ENCODE peak calls at places on chromosomes 7 and 10, in five cellular contexts. B is A549, U is HCT116, Q is HL-60, M is HepG2. A is an unnamed sample.

GRCh38 chr10:51999089-51999488 is 299.7 kb upstream of the CSTF2T start:
- DNase-seq in U (no peak), Q (no peak), B (no peak), M (no peak), A (no peak)

GRCh38 chr10:133261726-133262325 is 14.8 kb downstream of the ADAM8 start:
- DNase-seq in B (peak; percentile 70), M (no peak), U (no peak), Q (peak; percentile 65), A (no peak)

GRCh38 chr7:152522551-152522950 is 86.7 kb upstream of the KMT2C start:
- DNase-seq in Q (peak; percentile 2), B (no peak), M (no peak), U (no peak), A (no peak)

GRCh38 chr10:106577266-106577665 is 587.2 kb downstream of the SORCS1 start:
- DNase-seq in M (no peak), U (no peak), Q (no peak), B (no peak), A (peak; percentile 45)

GRCh38 chr10:128035557-128035973 is 90.7 kb downstream of the MKI67 start:
- DNase-seq in Q (peak; percentile 29), U (peak; percentile 21), M (no peak), B (peak; percentile 50), A (peak; percentile 30)

GRCh38 chr7:152341039-152341913 is 94.5 kb downstream of the KMT2C start:
- DNase-seq in U (peak; percentile 44), B (peak; percentile 71), Q (no peak), M (peak; percentile 60), A (peak; percentile 32)

GRCh38 chr10:57638411-57638810 is 629.3 kb downstream of the IPMK start:
- DNase-seq in B (no peak), Q (no peak), U (no peak), M (no peak), A (no peak)

GRCh38 chr10:23994459-23995046 is 214.4 kb upstream of the KIAA1217 start:
- DNase-seq in B (peak; percentile 15), Q (peak; percentile 5), U (peak; percentile 8), M (peak; percentile 46), A (peak; percentile 38)

GRCh38 chr10:29947701-29948060 is 111.7 kb downstream of the JCAD start:
- DNase-seq in M (no peak), B (no peak), U (no peak), Q (no peak), A (no peak)

GRCh38 chr7:3953946-3954345 is 652.9 kb downstream of the SDK1 start:
- DNase-seq in U (no peak), B (no peak), Q (no peak), M (peak; percentile 62), A (no peak)

GRCh38 chr7:96285579-96285978 is 36.3 kb downstream of the SLC25A13 start:
- DNase-seq in U (no peak), Q (no peak), B (no peak), M (no peak), A (no peak)

GRCh38 chr7:117279931-117280525 is 42.8 kb downstream of the WNT2 start:
- DNase-seq in B (no peak), Q (no peak), M (no peak), U (no peak), A (no peak)

GRCh38 chr7:142176901-142177300 is 65.4 kb downstream of the MGAM2 start:
- DNase-seq in B (no peak), Q (no peak), M (no peak), U (no peak), A (no peak)

GRCh38 chr10:24603333-24603732 is 120.4 kb downstream of the ARHGAP21 start:
- DNase-seq in B (no peak), U (no peak), M (no peak), Q (no peak), A (no peak)

GRCh38 chr7:20407585-20408466 is 77.1 kb downstream of the ITGB8 start:
- DNase-seq in B (no peak), M (no peak), Q (no peak), U (no peak), A (no peak)

GRCh38 chr7:20343211-20343610 is 12.5 kb downstream of the ITGB8 start:
- DNase-seq in B (no peak), M (no peak), Q (no peak), U (no peak), A (no peak)

GRCh38 chr7:31492086-31492485 is 21.8 kb upstream of the ITPRID1 start:
- DNase-seq in U (no peak), B (no peak), Q (no peak), M (no peak), A (no peak)

GRCh38 chr10:48507933-48508830 is 96.7 kb downstream of the ARHGAP22 start:
- DNase-seq in Q (no peak), M (no peak), U (no peak), B (no peak), A (no peak)

GRCh38 chr7:157423348-157423747 is 86.5 kb downstream of the DNAJB6 start:
- DNase-seq in Q (no peak), M (no peak), B (no peak), U (no peak), A (no peak)
- H3K27ac ChIP-seq in Q (no peak overlapping the region), M (no peak overlapping the region), B (no peak overlapping the region), U (no peak overlapping the region), A (no peak overlapping the region)

GRCh38 chr7:159098795-159099194 is 45.9 kb downstream of the VIPR2 start:
- DNase-seq in U (no peak), B (no peak), M (no peak), Q (no peak), A (no peak)
- H3K4me3 ChIP-seq in U (no peak overlapping the region), B (no peak overlapping the region), M (no peak overlapping the region), Q (no peak overlapping the region), A (no peak overlapping the region)

GRCh38 chr10:125881192-125881591 is at the start of gene DHX32:
- DNase-seq in M (no peak), B (no peak), U (no peak), Q (no peak), A (no peak)

GRCh38 chr10:125882596-125882995 is 1.5 kb upstream of the DHX32 start:
- DNase-seq in B (no peak), U (no peak), M (no peak), Q (no peak), A (no peak)

GRCh38 chr10:125883198-125883597 is 2.1 kb upstream of the DHX32 start:
- DNase-seq in M (no peak), B (no peak), U (no peak), Q (no peak), A (no peak)

GRCh38 chr10:125886914-125887512 is 5.9 kb upstream of the DHX32 start:
- DNase-seq in Q (no peak), B (no peak), U (no peak), M (no peak), A (no peak)
- TF ChIP-seq REST in Q (no peak), B (no peak), U (no peak), M (no peak), A (no peak)

DNA sequence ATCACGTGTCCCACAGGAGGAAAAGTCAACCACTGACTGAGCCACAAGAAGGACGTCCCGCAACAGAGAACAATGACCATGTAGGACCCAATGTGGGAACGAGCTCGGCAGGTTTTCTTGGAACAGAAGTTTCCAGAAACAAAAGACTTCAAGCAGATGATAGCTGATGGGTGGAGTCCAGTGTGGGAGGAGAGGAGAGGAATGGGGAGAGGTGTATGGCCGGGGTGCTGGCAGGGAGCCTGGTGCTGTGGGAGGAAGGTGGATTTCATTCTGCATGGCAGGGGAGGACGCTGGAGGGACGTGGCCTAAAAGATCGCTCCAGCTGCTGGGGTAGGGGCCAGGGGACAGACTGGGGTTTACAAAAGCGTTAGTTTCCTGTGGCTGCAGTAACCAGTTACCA is 48.5 kb upstream of the LMTK2 start:
- DNase-seq in Q (no peak), M (no peak), B (no peak), U (no peak), A (no peak)
- H3K27ac ChIP-seq in Q (no peak overlapping the region), M (no peak overlapping the region), B (no peak overlapping the region), U (no peak overlapping the region), A (no peak overlapping the region)

GRCh38 chr10:59708816-59709471 is 706 bp downstream of the SLC16A9 start:
- DNase-seq in Q (no peak), B (peak; percentile 25), U (no peak), M (no peak), A (no peak)
- H3K4me3 ChIP-seq in Q (peak overlapping the region; percentile 47), B (peak overlapping the region; percentile 62), U (peak overlapping the region; percentile 72), M (peak overlapping the region; percentile 69), A (peak overlapping the region; percentile 50)